ENCODE peak calls at places on chromosome 4, in five cellular contexts. Q is fibroblast of the aortic adventitia, N is adrenal gland, F is left colon, C is AG09319. T is an unnamed sample.

GRCh38 chr4:5222047-5222446 is 170.8 kb downstream of the STK32B start:
- DNase-seq in C (no peak), F (no peak), Q (no peak), N (no peak), T (no peak)

GRCh38 chr4:1323635-1324442 is 23.2 kb upstream of the UVSSA start:
- DNase-seq in N (no peak), C (peak), F (no peak), Q (peak), T (no peak)

GRCh38 chr4:2305766-2306501 is 44.0 kb upstream of the MXD4 start:
- DNase-seq in C (no peak), F (no peak), N (no peak), Q (no peak), T (no peak)

GRCh38 chr4:85697864-85698263 is 222.9 kb downstream of the ARHGAP24 start:
- DNase-seq in C (no peak), Q (no peak), F (no peak), N (no peak), T (no peak)

GRCh38 chr4:23382880-23383279 is 507.0 kb downstream of the PPARGC1A start:
- DNase-seq in N (no peak), Q (no peak), F (no peak), C (no peak), T (no peak)

GRCh38 chr4:124768596-124768995 is 56.1 kb upstream of the ANKRD50 start:
- DNase-seq in C (no peak), Q (peak), F (no peak), N (no peak), T (no peak)

GRCh38 chr4:164423819-164424218 is 330.1 kb upstream of the SMIM31 start:
- DNase-seq in Q (no peak), N (no peak), F (no peak), C (no peak), T (no peak)

GRCh38 chr4:6229095-6229494 is 28.7 kb upstream of the JAKMIP1 start:
- DNase-seq in Q (no peak), N (no peak), C (no peak), F (no peak), T (no peak)

GRCh38 chr4:14125375-14126129 is 498.0 kb upstream of the BOD1L1 start:
- DNase-seq in C (no peak), Q (no peak), N (peak), F (no peak), T (no peak)

GRCh38 chr4:53497446-53498069 is 93.7 kb downstream of the LNX1 start:
- DNase-seq in F (peak), N (peak), Q (peak), C (peak), T (no peak)

GRCh38 chr4:182645511-182645910 is 271.7 kb downstream of the DCTD start:
- DNase-seq in F (no peak), C (no peak), N (no peak), Q (peak), T (no peak)

GRCh38 chr4:1047976-1048780 is 36.8 kb downstream of the FGFRL1 start:
- DNase-seq in F (peak), C (no peak), N (no peak), Q (no peak), T (peak)

GRCh38 chr4:133146574-133147198 is 2.4 kb upstream of the PCDH10 start:
- DNase-seq in F (peak), Q (peak), C (no peak), N (no peak), T (no peak)

GRCh38 chr4:42483426-42484379 is 86.4 kb downstream of the SHISA3 start:
- DNase-seq in F (no peak), C (no peak), N (no peak), Q (peak), T (no peak)

GRCh38 chr4:133555671-133556070 is 406.6 kb downstream of the PCDH10 start:
- DNase-seq in Q (no peak), F (no peak), C (no peak), N (no peak), T (no peak)

GRCh38 chr4:22487333-22487732 is 28.5 kb downstream of the ADGRA3 start:
- DNase-seq in F (no peak), N (no peak), C (no peak), Q (no peak), T (no peak)